ENCODE peak calls at places on chromosome 19, in six cellular contexts. One of them, this sample, is unnamed.

GRCh38 chr19:5926641-5927438 is 12.8 kb downstream of the CAPS start:
- DNase-seq in brain microvascular endothelial cell: peak
- DNase-seq in activated T-helper 1 cell treated with anti-CD3 and anti-CD28 coated beads, Interleukin-12 subunit alpha, Interleukin-12 subunit beta, Interleukin-2, Interleukin-4 antibody, amounts not matched to agents 30 ng/mL and 10 ng/mL and 1 ng/mL, durations not matched to agents 14 hours and 24 hours and 36 hours: no peak
- DNase-seq in activated effector memory CD4-positive, alpha-beta T cell treated with Interleukin-2 at 50 U/mL for 16 hours: no peak
- DNase-seq in left colon: no peak
- DNase-seq in stimulated activated CD8-positive, alpha-beta memory T cell treated with anti-CD3 and anti-CD28 coated beads, Interleukin-15, amount 100 ng/mL, for 24 hours: no peak
- DNase-seq in this sample: no peak

GRCh38 chr19:16143399-16144215 is at the start of gene HSH2D:
- DNase-seq in brain microvascular endothelial cell: no peak
- DNase-seq in activated T-helper 1 cell treated with anti-CD3 and anti-CD28 coated beads, Interleukin-12 subunit alpha, Interleukin-12 subunit beta, Interleukin-2, Interleukin-4 antibody, amounts not matched to agents 30 ng/mL and 10 ng/mL and 1 ng/mL, durations not matched to agents 14 hours and 24 hours and 36 hours: peak
- DNase-seq in activated effector memory CD4-positive, alpha-beta T cell treated with Interleukin-2 at 50 U/mL for 16 hours: peak
- DNase-seq in left colon: peak
- DNase-seq in stimulated activated CD8-positive, alpha-beta memory T cell treated with anti-CD3 and anti-CD28 coated beads, Interleukin-15, amount 100 ng/mL, for 24 hours: peak
- DNase-seq in this sample: peak

GRCh38 chr19:50381881-50382729 is 2.0 kb upstream of the POLD1 start:
- DNase-seq in brain microvascular endothelial cell: no peak
- DNase-seq in activated T-helper 1 cell treated with anti-CD3 and anti-CD28 coated beads, Interleukin-12 subunit alpha, Interleukin-12 subunit beta, Interleukin-2, Interleukin-4 antibody, amounts not matched to agents 30 ng/mL and 10 ng/mL and 1 ng/mL, durations not matched to agents 14 hours and 24 hours and 36 hours: no peak
- DNase-seq in activated effector memory CD4-positive, alpha-beta T cell treated with Interleukin-2 at 50 U/mL for 16 hours: no peak
- DNase-seq in left colon: no peak
- DNase-seq in stimulated activated CD8-positive, alpha-beta memory T cell treated with anti-CD3 and anti-CD28 coated beads, Interleukin-15, amount 100 ng/mL, for 24 hours: no peak
- DNase-seq in this sample: no peak

GRCh38 chr19:16208064-16208759 is 10.5 kb downstream of the AP1M1 start:
- DNase-seq in brain microvascular endothelial cell: no peak
- DNase-seq in activated T-helper 1 cell treated with anti-CD3 and anti-CD28 coated beads, Interleukin-12 subunit alpha, Interleukin-12 subunit beta, Interleukin-2, Interleukin-4 antibody, amounts not matched to agents 30 ng/mL and 10 ng/mL and 1 ng/mL, durations not matched to agents 14 hours and 24 hours and 36 hours: no peak
- DNase-seq in activated effector memory CD4-positive, alpha-beta T cell treated with Interleukin-2 at 50 U/mL for 16 hours: no peak
- DNase-seq in left colon: no peak
- DNase-seq in stimulated activated CD8-positive, alpha-beta memory T cell treated with anti-CD3 and anti-CD28 coated beads, Interleukin-15, amount 100 ng/mL, for 24 hours: no peak
- DNase-seq in this sample: no peak

GRCh38 chr19:10105241-10106099 is 692 bp upstream of the PPAN start:
- DNase-seq in brain microvascular endothelial cell: no peak
- DNase-seq in activated T-helper 1 cell treated with anti-CD3 and anti-CD28 coated beads, Interleukin-12 subunit alpha, Interleukin-12 subunit beta, Interleukin-2, Interleukin-4 antibody, amounts not matched to agents 30 ng/mL and 10 ng/mL and 1 ng/mL, durations not matched to agents 14 hours and 24 hours and 36 hours: peak
- DNase-seq in activated effector memory CD4-positive, alpha-beta T cell treated with Interleukin-2 at 50 U/mL for 16 hours: no peak
- DNase-seq in left colon: no peak
- DNase-seq in stimulated activated CD8-positive, alpha-beta memory T cell treated with anti-CD3 and anti-CD28 coated beads, Interleukin-15, amount 100 ng/mL, for 24 hours: no peak
- DNase-seq in this sample: peak

GRCh38 chr19:7442423-7442822 is 46.4 kb downstream of the PEX11G start:
- DNase-seq in brain microvascular endothelial cell: peak
- DNase-seq in activated T-helper 1 cell treated with anti-CD3 and anti-CD28 coated beads, Interleukin-12 subunit alpha, Interleukin-12 subunit beta, Interleukin-2, Interleukin-4 antibody, amounts not matched to agents 30 ng/mL and 10 ng/mL and 1 ng/mL, durations not matched to agents 14 hours and 24 hours and 36 hours: no peak
- DNase-seq in activated effector memory CD4-positive, alpha-beta T cell treated with Interleukin-2 at 50 U/mL for 16 hours: no peak
- DNase-seq in left colon: no peak
- DNase-seq in stimulated activated CD8-positive, alpha-beta memory T cell treated with anti-CD3 and anti-CD28 coated beads, Interleukin-15, amount 100 ng/mL, for 24 hours: no peak
- DNase-seq in this sample: no peak

GRCh38 chr19:45473366-45474190 is 5.8 kb downstream of the FOSB start:
- DNase-seq in brain microvascular endothelial cell: peak
- DNase-seq in activated T-helper 1 cell treated with anti-CD3 and anti-CD28 coated beads, Interleukin-12 subunit alpha, Interleukin-12 subunit beta, Interleukin-2, Interleukin-4 antibody, amounts not matched to agents 30 ng/mL and 10 ng/mL and 1 ng/mL, durations not matched to agents 14 hours and 24 hours and 36 hours: no peak
- DNase-seq in activated effector memory CD4-positive, alpha-beta T cell treated with Interleukin-2 at 50 U/mL for 16 hours: no peak
- DNase-seq in left colon: no peak
- DNase-seq in stimulated activated CD8-positive, alpha-beta memory T cell treated with anti-CD3 and anti-CD28 coated beads, Interleukin-15, amount 100 ng/mL, for 24 hours: no peak
- DNase-seq in this sample: no peak

GRCh38 chr19:12994701-12995595 is at the start of gene NFIX:
- DNase-seq in brain microvascular endothelial cell: no peak
- DNase-seq in activated T-helper 1 cell treated with anti-CD3 and anti-CD28 coated beads, Interleukin-12 subunit alpha, Interleukin-12 subunit beta, Interleukin-2, Interleukin-4 antibody, amounts not matched to agents 30 ng/mL and 10 ng/mL and 1 ng/mL, durations not matched to agents 14 hours and 24 hours and 36 hours: peak
- DNase-seq in activated effector memory CD4-positive, alpha-beta T cell treated with Interleukin-2 at 50 U/mL for 16 hours: peak
- DNase-seq in left colon: peak
- DNase-seq in stimulated activated CD8-positive, alpha-beta memory T cell treated with anti-CD3 and anti-CD28 coated beads, Interleukin-15, amount 100 ng/mL, for 24 hours: no peak
- DNase-seq in this sample: peak

GRCh38 chr19:3479177-3479818 is 1.0 kb downstream of the SMIM24 start:
- DNase-seq in brain microvascular endothelial cell: no peak
- DNase-seq in activated T-helper 1 cell treated with anti-CD3 and anti-CD28 coated beads, Interleukin-12 subunit alpha, Interleukin-12 subunit beta, Interleukin-2, Interleukin-4 antibody, amounts not matched to agents 30 ng/mL and 10 ng/mL and 1 ng/mL, durations not matched to agents 14 hours and 24 hours and 36 hours: peak
- DNase-seq in activated effector memory CD4-positive, alpha-beta T cell treated with Interleukin-2 at 50 U/mL for 16 hours: no peak
- DNase-seq in left colon: no peak
- DNase-seq in stimulated activated CD8-positive, alpha-beta memory T cell treated with anti-CD3 and anti-CD28 coated beads, Interleukin-15, amount 100 ng/mL, for 24 hours: no peak
- DNase-seq in this sample: peak

GRCh38 chr19:52600639-52601024 is 30.5 kb downstream of the ZNF701 start:
- DNase-seq in brain microvascular endothelial cell: no peak
- DNase-seq in activated T-helper 1 cell treated with anti-CD3 and anti-CD28 coated beads, Interleukin-12 subunit alpha, Interleukin-12 subunit beta, Interleukin-2, Interleukin-4 antibody, amounts not matched to agents 30 ng/mL and 10 ng/mL and 1 ng/mL, durations not matched to agents 14 hours and 24 hours and 36 hours: no peak
- DNase-seq in activated effector memory CD4-positive, alpha-beta T cell treated with Interleukin-2 at 50 U/mL for 16 hours: no peak
- DNase-seq in left colon: peak
- DNase-seq in stimulated activated CD8-positive, alpha-beta memory T cell treated with anti-CD3 and anti-CD28 coated beads, Interleukin-15, amount 100 ng/mL, for 24 hours: no peak
- DNase-seq in this sample: no peak

GRCh38 chr19:20077791-20078463 is at the start of gene ZNF90:
- DNase-seq in brain microvascular endothelial cell: peak
- DNase-seq in activated T-helper 1 cell treated with anti-CD3 and anti-CD28 coated beads, Interleukin-12 subunit alpha, Interleukin-12 subunit beta, Interleukin-2, Interleukin-4 antibody, amounts not matched to agents 30 ng/mL and 10 ng/mL and 1 ng/mL, durations not matched to agents 14 hours and 24 hours and 36 hours: peak
- DNase-seq in activated effector memory CD4-positive, alpha-beta T cell treated with Interleukin-2 at 50 U/mL for 16 hours: peak
- DNase-seq in left colon: peak
- DNase-seq in stimulated activated CD8-positive, alpha-beta memory T cell treated with anti-CD3 and anti-CD28 coated beads, Interleukin-15, amount 100 ng/mL, for 24 hours: peak
- DNase-seq in this sample: peak